ENCODE peak calls at places on chromosomes 3 and 15, in seven cellular contexts. J, X, L, D, T, Q and V are unnamed samples.

GRCh38 chr3:158159714-158160113 is 49.8 kb downstream of the RSRC1 start:
- DNase-seq in J (no peak), L (no peak), X (peak; percentile 16), Q (no peak), D (no peak), T (no peak), V (no peak)

GRCh38 chr3:111944377-111944776 is 34.4 kb upstream of the ABHD10 start:
- DNase-seq in T (no peak), J (no peak), Q (no peak), D (no peak), L (no peak), X (no peak), V (no peak)

GRCh38 chr3:52280046-52280445 is 1.6 kb upstream of the WDR82 start:
- DNase-seq in L (no peak), T (no peak), Q (no peak), D (no peak), X (no peak), J (peak; percentile 68), V (no peak)

GRCh38 chr3:193702967-193703366 is 110.0 kb downstream of the OPA1 start:
- DNase-seq in X (no peak), Q (no peak), T (no peak), J (no peak), L (no peak), D (no peak), V (no peak)

GRCh38 chr3:99753268-99753975 is 64.2 kb upstream of the CMSS1 start:
- DNase-seq in X (peak; percentile 22), L (peak; percentile 28), Q (peak; percentile 40), T (peak; percentile 52), J (peak; percentile 39), D (no peak), V (no peak)

GRCh38 chr3:139774570-139775302 is 97.0 kb upstream of the NMNAT3 start:
- DNase-seq in J (peak; percentile 36), Q (no peak), L (no peak), D (no peak), T (peak; percentile 54), X (no peak), V (no peak)

GRCh38 chr15:88881781-88882180 is 13.6 kb downstream of the HAPLN3 start:
- DNase-seq in D (no peak), X (no peak), T (no peak), Q (no peak), L (no peak), J (no peak), V (no peak)

GRCh38 chr3:112531358-112531781 is 30.4 kb downstream of the ATG3 start:
- DNase-seq in J (peak; percentile 27), L (peak; percentile 3), T (no peak), Q (no peak), X (peak; percentile 7), D (no peak), V (no peak)

GRCh38 chr15:68608206-68608843 is 29.5 kb downstream of the CORO2B start:
- DNase-seq in T (no peak), J (no peak), L (no peak), Q (no peak), X (no peak), D (no peak), V (no peak)

DNA sequence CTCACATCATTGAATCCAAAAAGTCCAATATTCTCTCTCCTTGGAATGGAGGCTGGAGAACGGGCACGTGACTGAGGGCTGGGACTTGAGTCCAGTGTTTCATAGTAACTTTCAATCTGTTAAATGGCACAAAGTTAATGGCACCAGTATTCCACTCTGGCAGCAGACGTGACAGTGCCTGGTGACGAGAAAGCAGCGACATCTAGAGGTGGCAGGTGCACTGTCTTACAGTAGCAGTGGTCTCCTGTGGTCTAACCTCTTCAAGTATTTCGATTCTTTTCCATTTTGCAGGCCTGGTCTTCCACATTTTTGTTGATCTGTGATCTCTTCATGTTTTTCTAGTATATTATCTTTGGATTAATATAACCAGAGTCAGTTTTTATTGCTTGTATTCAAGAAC is 107.1 kb downstream of the OXSM start:
- DNase-seq in D (peak; percentile 25), Q (no peak), T (peak; percentile 61), L (peak; percentile 20), X (peak; percentile 68), J (no peak), V (peak; percentile 25)
- TF ChIP-seq TAF1 in D (no peak), Q (no peak), T (no peak), L (no peak), X (no peak), J (no peak), V (no peak)

DNA sequence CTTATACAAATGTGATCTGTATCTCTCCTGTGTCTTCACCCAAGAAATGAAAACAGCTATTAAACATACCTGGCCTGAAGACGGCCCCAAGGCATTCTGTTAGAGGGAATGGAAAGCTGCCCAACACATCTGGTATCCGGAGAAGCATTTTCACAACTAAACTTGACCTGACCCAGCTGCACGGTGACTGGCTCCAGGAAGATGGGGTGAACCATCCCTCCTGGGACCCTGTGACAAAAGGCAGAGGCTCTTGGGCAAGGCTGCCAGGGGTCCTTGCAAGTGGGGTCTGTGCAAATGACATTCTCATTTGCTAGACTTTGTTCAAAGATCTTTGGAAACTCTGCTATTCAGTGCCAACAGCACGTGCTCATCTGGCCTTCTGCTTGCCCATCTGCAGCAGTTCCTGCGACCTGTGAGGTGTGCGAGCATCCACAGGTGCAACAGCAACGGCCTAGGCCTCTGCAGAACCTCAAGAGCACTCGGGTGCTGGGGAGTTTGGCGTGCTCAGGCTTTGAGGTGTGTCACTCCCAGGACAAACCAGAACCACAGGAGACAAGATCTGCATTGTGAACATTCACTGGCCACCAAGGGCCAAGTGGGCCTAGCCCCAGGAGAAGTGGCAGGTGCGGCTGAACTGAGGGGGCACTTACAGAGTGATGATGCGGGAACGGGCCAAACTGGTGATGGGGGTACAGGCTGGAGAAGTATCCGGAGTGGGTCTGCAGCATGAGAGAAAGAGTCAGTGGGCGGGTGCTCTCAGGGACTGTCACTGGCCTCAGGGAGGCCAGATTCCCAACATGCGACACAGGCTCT is 71.8 kb downstream of the SENP2 start:
- DNase-seq in D (no peak), Q (no peak), T (no peak), X (no peak), J (no peak), L (no peak), V (no peak)
- TF ChIP-seq TAF1 in D (no peak), Q (no peak), T (no peak), X (no peak), J (no peak), L (no peak), V (no peak)

DNA sequence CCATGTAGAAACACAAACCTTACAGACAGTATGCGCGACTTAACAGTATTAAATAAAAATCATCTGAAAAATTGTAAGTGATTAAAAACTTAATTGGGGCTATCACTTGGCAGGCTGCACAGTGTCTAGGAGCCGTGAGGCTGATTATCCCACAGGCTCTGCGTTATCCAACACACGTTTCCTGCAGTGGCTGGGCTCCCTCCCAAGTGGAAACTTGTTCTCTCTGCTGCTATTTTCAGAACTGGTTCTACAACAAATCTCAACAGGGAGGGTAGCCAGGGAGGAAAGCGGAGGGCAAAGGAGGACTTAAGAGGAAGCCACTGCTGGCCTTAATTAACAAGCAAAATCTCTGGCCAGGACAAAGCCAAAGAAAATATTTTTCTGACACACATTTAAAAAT is 555.2 kb downstream of the MAGI1 start:
- DNase-seq in Q (no peak), T (no peak), J (no peak), X (no peak), D (no peak), L (no peak), V (no peak)
- TF ChIP-seq TAF1 in Q (no peak), T (no peak), J (no peak), X (no peak), D (no peak), L (no peak), V (no peak)

DNA sequence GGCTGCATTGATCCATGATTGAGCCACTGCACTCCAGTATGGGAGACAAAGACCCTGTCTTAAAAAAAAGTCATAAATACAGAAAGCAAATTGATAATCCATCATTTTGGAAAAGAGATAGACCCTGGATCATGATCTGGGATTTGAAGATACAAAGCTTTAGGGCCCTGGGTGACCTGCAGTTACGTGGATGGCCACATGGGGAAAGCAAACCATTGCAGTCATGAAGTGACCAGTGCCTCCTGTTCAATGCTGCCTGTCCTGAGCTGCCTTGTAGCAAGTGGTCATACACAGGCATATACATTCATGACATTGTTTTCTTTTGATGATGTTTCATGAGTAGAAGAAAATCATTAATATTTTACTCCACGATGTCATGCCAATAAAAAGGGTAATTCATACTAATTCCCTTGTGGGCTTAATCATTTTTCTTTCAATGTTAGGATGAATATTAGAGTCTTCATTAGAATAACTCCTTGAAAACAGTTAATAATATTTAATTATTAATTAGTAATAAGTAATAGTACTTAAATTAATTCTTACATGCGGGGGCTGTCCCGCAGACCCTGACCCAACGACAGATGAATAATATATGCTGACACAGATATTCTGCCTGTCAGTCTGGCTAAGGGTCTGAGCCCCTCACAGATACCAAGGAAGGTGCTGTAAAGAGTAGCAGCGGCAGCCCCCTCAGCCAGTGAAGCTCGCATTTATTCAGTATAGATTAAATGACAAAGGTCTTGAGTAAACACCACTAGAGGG is 109.0 kb upstream of the UNC13C start:
- DNase-seq in J (peak; percentile 10), D (no peak), T (peak; percentile 58), Q (no peak), X (no peak), L (no peak), V (no peak)
- TF ChIP-seq TAF1 in J (no peak), D (no peak), T (no peak), Q (no peak), X (no peak), L (no peak), V (no peak)

GRCh38 chr3:19202754-19203153 is 54.4 kb downstream of the KCNH8 start:
- DNase-seq in X (no peak), T (no peak), Q (no peak), L (no peak), D (no peak), J (no peak), V (no peak)

GRCh38 chr3:19202303-19202702 is 54.0 kb downstream of the KCNH8 start:
- DNase-seq in Q (no peak), X (no peak), D (no peak), T (no peak), J (no peak), L (no peak), V (no peak)

GRCh38 chr3:19206540-19206939 is 58.2 kb downstream of the KCNH8 start:
- DNase-seq in X (no peak), D (no peak), J (no peak), Q (no peak), L (no peak), T (no peak), V (no peak)
- TF ChIP-seq TAF1 in X (no peak), D (no peak), J (no peak), Q (no peak), L (no peak), T (no peak), V (no peak)

DNA sequence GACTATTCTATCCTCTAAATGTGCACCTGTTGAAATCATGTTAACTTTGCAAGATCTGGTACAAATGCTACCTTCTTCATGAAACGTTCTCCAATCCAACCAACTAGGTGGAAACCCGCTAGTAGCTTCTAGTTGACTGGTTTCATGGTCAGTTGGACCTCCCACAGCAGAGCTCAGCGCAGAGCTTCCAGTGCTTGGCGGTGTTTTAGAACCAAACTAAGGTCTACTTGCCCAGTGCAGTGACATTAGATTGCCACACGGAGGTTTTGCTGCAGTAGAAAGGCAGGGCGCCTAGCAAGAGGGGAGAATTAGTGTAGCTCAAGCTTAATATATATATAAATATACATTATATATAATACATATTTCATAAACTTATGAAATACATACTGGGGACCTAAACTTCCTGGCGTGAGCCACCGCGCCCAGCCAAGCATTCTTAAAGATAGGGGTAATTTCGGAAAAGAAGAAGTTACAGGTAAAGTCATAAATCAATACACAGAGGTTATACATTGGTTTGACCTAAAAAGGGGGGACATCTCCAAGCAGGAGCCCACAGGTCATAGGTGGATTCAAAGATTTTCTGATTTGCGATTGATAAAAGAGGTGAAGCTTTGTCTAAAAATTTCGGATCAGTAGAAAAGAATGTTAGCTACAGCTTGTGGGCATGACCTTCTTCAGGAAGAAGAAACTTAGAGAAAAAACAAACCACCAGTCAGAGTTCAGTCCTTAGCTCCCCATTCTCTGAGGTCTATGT is 2.0 kb upstream of the OXSR1 start:
- DNase-seq in J (no peak), Q (no peak), L (peak; percentile 41), X (peak; percentile 41), D (no peak), T (no peak), V (no peak)
- TF ChIP-seq TAF1 in J (no peak), Q (no peak), L (no peak), X (no peak), D (no peak), T (no peak), V (no peak)